ENCODE peak calls at places on chromosomes 12 and 14, in ten cellular contexts. P is endothelial cell, K is glutamatergic neuron, G is left ventricle myocardium inferior, L is HT1080, E is T1000, R is hepatic stellate cell, H is lung microvascular endothelial cell, X is head of caudate nucleus, V is astrocyte of the cerebellum. M is an unnamed sample.

GRCh38 chr14:67533754-67534085 is 630 bp downstream of the PLEKHH1 start:
- DNase-seq in R (no peak), V (no peak), E (no peak), G (no peak), K (no peak), L (no peak), X (no peak), P (no peak), H (no peak), M (no peak)

GRCh38 chr12:109711596-109712461 is 1.8 kb upstream of the FAM222A start:
- DNase-seq in R (no peak), G (peak; percentile 38), K (no peak), L (no peak), H (no peak), P (no peak), E (no peak), X (no peak), V (no peak), M (peak; percentile 54)

GRCh38 chr12:90261283-90261682 is 552.6 kb upstream of the ATP2B1 start:
- DNase-seq in R (no peak), G (no peak), H (no peak), P (no peak), E (no peak), X (no peak), K (no peak), L (no peak), V (no peak), M (no peak)

GRCh38 chr14:25009891-25010290 is 40.1 kb downstream of the STXBP6 start:
- DNase-seq in K (no peak), H (peak; percentile 4), R (peak; percentile 20), E (no peak), L (peak; percentile 41), X (no peak), P (no peak), G (no peak), V (no peak), M (no peak)

GRCh38 chr14:92039073-92039719 is 663 bp downstream of the TRIP11 start:
- DNase-seq in E (no peak), H (peak; percentile 69), R (peak; percentile 62), P (peak; percentile 50), G (no peak), K (no peak), X (no peak), L (peak; percentile 81), V (peak; percentile 63), M (peak; percentile 77)

GRCh38 chr12:47553266-47553665 is 152.6 kb downstream of the RPAP3 start:
- DNase-seq in L (no peak), P (no peak), K (no peak), G (no peak), R (no peak), V (no peak), X (no peak), H (no peak), E (no peak), M (no peak)

GRCh38 chr12:108798551-108799221 is 58.7 kb downstream of the SSH1 start:
- DNase-seq in V (peak; percentile 43), H (peak; percentile 91), K (no peak), P (no peak), X (peak; percentile 66), E (no peak), R (no peak), G (no peak), L (no peak), M (no peak)

GRCh38 chr12:754238-754816 is 1.9 kb downstream of the WNK1 start:
- DNase-seq in R (no peak), V (no peak), L (peak; percentile 15), E (no peak), G (no peak), X (peak; percentile 13), H (peak; percentile 28), K (no peak), P (no peak), M (no peak)

GRCh38 chr14:90398315-90398811 is 1.5 kb downstream of the CALM1 start:
- DNase-seq in X (peak; percentile 37), R (peak; percentile 25), K (no peak), L (no peak), E (no peak), P (no peak), G (no peak), H (peak; percentile 56), V (no peak), M (peak; percentile 35)

GRCh38 chr14:104401785-104402184 is 177.8 kb upstream of the C14orf180 start:
- DNase-seq in L (no peak), V (no peak), G (no peak), E (no peak), K (no peak), P (no peak), X (no peak), R (no peak), H (no peak), M (no peak)

GRCh38 chr12:25864287-25864686 is 94.2 kb upstream of the RASSF8 start:
- DNase-seq in P (no peak), K (no peak), G (no peak), V (no peak), E (no peak), H (no peak), L (no peak), R (no peak), X (no peak), M (no peak)

GRCh38 chr14:72172075-72172474 is 239.8 kb downstream of the RGS6 start:
- DNase-seq in X (no peak), P (no peak), V (no peak), K (no peak), L (no peak), G (no peak), E (no peak), R (no peak), H (no peak), M (no peak)

GRCh38 chr12:104345234-104346066 is 41.9 kb downstream of the EID3 start:
- DNase-seq in V (no peak), L (no peak), E (no peak), K (no peak), G (no peak), P (no peak), R (no peak), H (no peak), X (no peak), M (no peak)

GRCh38 chr14:29734732-29735131 is 192.9 kb downstream of the PRKD1 start:
- DNase-seq in K (no peak), V (no peak), P (no peak), H (no peak), R (no peak), E (no peak), G (no peak), L (no peak), X (no peak), M (no peak)

GRCh38 chr14:101704140-101704539 is 57.4 kb upstream of the PPP2R5C start:
- DNase-seq in K (no peak), X (no peak), R (no peak), V (no peak), P (no peak), G (no peak), E (no peak), H (no peak), L (no peak), M (no peak)

GRCh38 chr14:97777622-97778021 is 980.4 kb downstream of the VRK1 start:
- DNase-seq in H (no peak), X (no peak), L (no peak), K (no peak), G (no peak), R (no peak), V (no peak), E (no peak), P (no peak), M (no peak)

GRCh38 chr12:92208613-92209121 is 63.0 kb upstream of the BTG1 start:
- DNase-seq in G (no peak), V (no peak), K (no peak), H (peak; percentile 90), R (peak; percentile 16), P (no peak), E (no peak), X (peak; percentile 23), L (peak; percentile 74), M (no peak)

GRCh38 chr14:104572668-104573067 is 6.9 kb upstream of the C14orf180 start:
- DNase-seq in R (no peak), G (no peak), K (no peak), H (no peak), V (no peak), E (no peak), L (no peak), P (no peak), X (no peak), M (no peak)

GRCh38 chr12:123713398-123714301 is 1.5 kb downstream of the ATP6V0A2 start:
- DNase-seq in E (no peak), L (no peak), G (no peak), X (peak; percentile 3), V (no peak), K (no peak), H (no peak), R (peak; percentile 24), P (no peak), M (no peak)

GRCh38 chr14:53509227-53509822 is 356.2 kb upstream of the DDHD1 start:
- DNase-seq in L (peak; percentile 42), E (peak; percentile 27), G (peak; percentile 64), R (no peak), K (peak; percentile 33), H (no peak), P (no peak), V (no peak), X (no peak), M (no peak)